ENCODE peak calls at places on chromosomes 5 and 9, in four cellular contexts. W, Z, T and L are unnamed samples.

GRCh38 chr5:143066556-143067281 is 296.5 kb downstream of the ARHGAP26 start:
- DNase-seq in W (no peak), Z (no peak), T (peak; percentile 58), L (no peak)

GRCh38 chr5:6522983-6523382 is 74.3 kb downstream of the UBE2QL1 start:
- DNase-seq in W (no peak), Z (no peak), T (no peak), L (no peak)

GRCh38 chr9:87381050-87381711 is 116.5 kb upstream of the DAPK1 start:
- DNase-seq in W (peak; percentile 47), Z (peak; percentile 15), T (peak; percentile 80), L (no peak)

GRCh38 chr5:176628406-176629228 is 1.7 kb downstream of the SNCB start:
- DNase-seq in W (no peak), Z (no peak), T (no peak), L (no peak)

GRCh38 chr9:7053903-7054302 is 296.1 kb downstream of the KDM4C start:
- DNase-seq in W (no peak), Z (no peak), T (no peak), L (no peak)

GRCh38 chr5:150078802-150079654 is 7.3 kb downstream of the CSF1R start:
- DNase-seq in W (no peak), Z (no peak), T (no peak), L (no peak)

GRCh38 chr5:125190232-125191051 is 444.0 kb upstream of the ZNF608 start:
- DNase-seq in W (peak; percentile 17), Z (peak; percentile 22), T (no peak), L (no peak)

GRCh38 chr5:4855048-4855447 is 285.1 kb upstream of the ADAMTS16 start:
- DNase-seq in W (no peak), Z (no peak), T (no peak), L (no peak)

GRCh38 chr5:107743357-107744000 is 72.7 kb upstream of the EFNA5 start:
- DNase-seq in W (no peak), Z (peak; percentile 35), T (peak; percentile 28), L (no peak)

GRCh38 chr5:80369521-80369920 is 38.3 kb upstream of the ZFYVE16 start:
- DNase-seq in W (no peak), Z (no peak), T (no peak), L (no peak)

GRCh38 chr9:95125652-95126051 is 191.9 kb downstream of the FANCC start:
- DNase-seq in W (no peak), Z (no peak), T (no peak), L (no peak)

GRCh38 chr9:138077126-138077525 is 199.5 kb downstream of the CACNA1B start:
- DNase-seq in W (no peak), Z (no peak), T (no peak), L (no peak)

GRCh38 chr5:149672701-149673455 is 57.2 kb upstream of the PPARGC1B start:
- DNase-seq in W (no peak), Z (no peak), T (no peak), L (no peak)

GRCh38 chr9:129252937-129253819 is 75.1 kb upstream of the IER5L start:
- DNase-seq in W (no peak), Z (no peak), T (no peak), L (no peak)

GRCh38 chr5:78893959-78894676 is 91.0 kb downstream of the ARSB start:
- DNase-seq in W (no peak), Z (no peak), T (no peak), L (no peak)

DNA sequence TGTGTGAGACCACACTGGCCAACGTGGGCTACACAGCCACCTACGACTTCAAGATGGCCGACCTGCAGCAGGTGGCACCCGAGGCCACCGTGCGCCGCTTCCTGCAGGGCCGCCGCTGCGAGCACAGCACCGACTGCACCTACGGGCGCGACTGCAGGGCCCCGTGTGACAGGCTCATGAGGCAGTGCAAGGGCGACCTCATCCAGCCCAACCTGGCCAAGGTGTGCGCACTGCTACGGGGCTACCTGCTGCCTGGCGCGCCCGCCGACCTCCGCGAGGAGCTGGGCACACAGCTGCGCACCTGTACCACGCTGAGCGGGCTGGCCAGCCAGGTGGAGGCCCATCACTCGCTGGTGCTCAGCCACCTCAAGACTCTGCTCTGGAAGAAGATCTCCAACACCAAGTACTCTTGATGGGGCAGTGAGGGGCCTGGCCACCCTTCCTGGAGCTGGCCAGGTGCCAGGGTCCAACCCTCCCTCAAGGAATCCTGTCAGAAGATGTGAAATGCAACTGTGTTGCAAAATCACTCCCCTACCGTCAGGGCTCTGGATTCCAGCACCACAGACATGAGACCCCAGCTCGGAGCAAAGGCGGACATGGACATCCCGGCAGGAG is 11.1 kb downstream of the DIPK1B start:
- DNase-seq in W (no peak), Z (no peak), T (no peak), L (no peak)
- H3K4me1 ChIP-seq in W (peaks cover 28% of the 10 kb centered on the region), Z (peaks cover 55% of the 10 kb centered on the region), T (peaks cover 16% of the 10 kb centered on the region), L (peaks cover 29% of the 10 kb centered on the region)

DNA sequence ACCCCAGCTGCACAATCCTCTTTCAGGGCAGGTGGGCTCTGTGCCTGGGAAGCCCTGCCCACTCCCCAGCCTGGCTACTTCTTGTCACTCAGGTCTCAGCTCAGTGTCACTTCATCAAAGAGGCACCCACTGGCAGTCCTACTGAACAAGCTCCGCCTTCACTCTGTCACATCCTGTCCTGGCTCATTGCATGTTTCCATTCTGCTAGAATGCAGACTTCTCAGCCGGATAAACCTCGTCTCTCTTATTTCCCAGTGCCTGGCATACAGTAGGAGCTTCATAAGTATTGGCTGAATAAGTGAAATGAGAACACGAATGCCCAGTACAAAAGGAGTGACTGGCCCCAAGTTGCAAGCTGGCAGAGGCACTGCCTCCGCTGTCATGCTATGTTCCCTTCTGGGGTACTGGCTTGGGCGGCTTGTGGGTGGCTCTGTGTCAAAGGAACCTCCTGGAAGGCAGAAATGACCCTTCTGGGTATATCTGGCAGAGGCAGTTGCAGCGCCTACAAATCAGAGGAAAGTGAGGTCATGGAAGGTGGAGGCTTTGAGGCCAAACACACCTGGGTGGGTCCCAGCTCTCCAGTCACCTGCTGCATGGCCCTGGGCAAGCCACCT is 98.3 kb upstream of the PHYKPL start:
- DNase-seq in W (no peak), Z (no peak), T (no peak), L (peak; percentile 33)
- H3K27me3 ChIP-seq in W (no peaks in the 10 kb centered on the region), Z (peaks cover 73% of the 10 kb centered on the region), T (no peaks in the 10 kb centered on the region), L (no peaks in the 10 kb centered on the region)

DNA sequence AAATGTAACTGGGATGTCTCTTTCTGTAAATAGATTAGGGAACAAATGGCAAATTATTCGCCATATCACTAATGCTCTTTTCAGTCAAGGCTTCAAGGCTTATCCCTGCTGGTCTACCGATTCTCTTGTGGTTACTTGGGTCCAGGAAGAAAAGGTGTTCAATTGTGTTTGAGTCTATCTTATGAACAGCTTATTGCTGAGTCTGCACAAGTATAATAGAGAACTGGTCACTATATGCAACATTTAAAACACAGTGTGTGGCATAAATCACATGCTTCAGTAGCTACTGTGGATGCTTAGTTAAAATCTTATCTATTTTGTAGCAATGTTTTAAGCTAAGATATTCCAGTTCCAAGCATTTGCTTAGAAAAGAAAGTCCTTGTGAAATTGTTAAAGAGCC is 274.2 kb upstream of the FAM174A start:
- DNase-seq in W (no peak), Z (no peak), T (no peak), L (no peak)
- H3K4me3 ChIP-seq in W (no peak overlapping the region), Z (no peak overlapping the region), T (no peak overlapping the region), L (no peak overlapping the region)

GRCh38 chr9:91604451-91604850 is 180.8 kb upstream of the NFIL3 start:
- DNase-seq in W (no peak), Z (no peak), T (no peak), L (no peak)
- H3K4me1 ChIP-seq in W (peaks cover 13% of the 10 kb centered on the region), Z (no peaks in the 10 kb centered on the region), T (no peaks in the 10 kb centered on the region), L (no peaks in the 10 kb centered on the region)

GRCh38 chr9:109796081-109796480 is 16.1 kb downstream of the PALM2AKAP2 start:
- DNase-seq in W (no peak), Z (no peak), T (no peak), L (no peak)
- H3K27me3 ChIP-seq in W (no peaks in the 10 kb centered on the region), Z (no peaks in the 10 kb centered on the region), T (no peaks in the 10 kb centered on the region), L (peaks cover 3% of the 10 kb centered on the region)

DNA sequence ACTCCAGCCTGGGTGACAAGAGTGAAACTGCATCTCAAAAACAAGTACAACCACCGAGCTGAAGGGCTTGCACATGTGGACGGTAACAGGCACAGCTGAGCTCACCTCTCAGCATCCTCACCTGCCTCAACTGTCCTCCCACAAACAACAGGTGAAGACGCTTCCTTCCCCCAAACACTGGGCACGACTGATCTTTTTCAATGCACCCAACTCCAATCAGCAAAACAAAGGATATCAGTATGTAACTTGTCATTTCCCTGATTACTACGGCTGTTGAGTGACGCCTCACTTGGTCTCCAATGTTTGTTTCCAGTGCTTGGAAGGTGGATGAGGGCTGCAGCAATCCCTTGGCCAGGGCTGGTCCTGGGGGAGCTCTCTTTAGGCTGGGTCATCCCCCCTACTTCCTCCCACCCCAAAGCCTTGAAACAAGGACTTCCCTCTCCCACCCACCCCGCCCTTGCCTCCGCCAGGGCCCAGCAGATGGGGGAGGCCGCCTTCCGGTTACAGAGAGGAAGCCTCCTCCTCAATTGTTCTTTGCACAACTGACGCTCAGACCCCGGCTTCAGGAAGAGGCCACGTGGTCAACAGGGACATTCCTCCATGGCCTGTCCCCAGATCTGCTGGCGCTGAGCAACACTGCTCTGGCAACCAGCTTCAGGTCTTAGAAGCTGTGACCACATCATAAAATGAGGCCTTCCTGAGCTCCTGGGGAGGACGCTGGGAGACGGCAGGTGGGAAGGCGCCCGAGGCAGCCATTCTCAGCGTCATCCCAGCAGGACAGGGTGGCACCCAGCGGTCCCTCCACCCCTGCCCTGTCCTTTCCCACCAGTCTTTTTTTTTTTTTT is 5.9 kb downstream of the FAM78A start:
- DNase-seq in W (no peak), Z (no peak), T (no peak), L (peak; percentile 54)
- H3K4me3 ChIP-seq in W (no peak overlapping the region), Z (no peak overlapping the region), T (no peak overlapping the region), L (peak overlapping the region; percentile 96)